ENCODE peak calls at places on chromosomes 12 and 14, in six cellular contexts. X is transverse colon, G is tibial artery, P is GM12865, K is IMR-90, B is pancreas. R is an unnamed sample.

GRCh38 chr12:69415471-69416275 is 54.5 kb upstream of the FRS2 start:
- DNase-seq in G (peak), B (peak), P (peak), X (peak), K (peak), R (peak)

GRCh38 chr14:106506901-106507305 is 980.5 kb downstream of the TMEM121 start:
- DNase-seq in X (peak), K (no peak), B (no peak), G (no peak), P (no peak), R (no peak)

GRCh38 chr12:8905546-8905945 is 8.8 kb upstream of the PHC1 start:
- DNase-seq in P (no peak), B (no peak), K (no peak), G (no peak), X (no peak), R (no peak)

GRCh38 chr14:33062881-33063280 is 124.2 kb downstream of the NPAS3 start:
- DNase-seq in K (no peak), B (no peak), G (no peak), X (no peak), P (no peak), R (peak)

GRCh38 chr12:7374423-7375144 is 69.4 kb downstream of the CD163L1 start:
- DNase-seq in G (peak), X (peak), B (peak), P (peak), K (peak), R (peak)

GRCh38 chr14:53325176-53325806 is 172.2 kb upstream of the DDHD1 start:
- DNase-seq in G (no peak), X (no peak), P (peak), B (no peak), K (peak), R (no peak)

GRCh38 chr12:94644141-94644575 is 6.2 kb downstream of the TMCC3 start:
- DNase-seq in B (no peak), P (peak), X (peak), G (no peak), K (peak), R (peak)

GRCh38 chr12:52692253-52692652 is 11.1 kb downstream of the KRT77 start:
- DNase-seq in B (no peak), P (no peak), K (no peak), G (no peak), X (no peak), R (no peak)

GRCh38 chr12:57296291-57296690 is 45.3 kb upstream of the STAC3 start:
- DNase-seq in X (no peak), K (no peak), G (no peak), B (no peak), P (no peak), R (no peak)

GRCh38 chr14:67926821-67927220 is 107.2 kb downstream of the RAD51B start:
- DNase-seq in X (no peak), K (no peak), P (no peak), G (no peak), B (no peak), R (no peak)

GRCh38 chr12:51852404-51853137 is 4.1 kb upstream of the FIGNL2 start:
- DNase-seq in B (no peak), X (no peak), G (no peak), K (no peak), P (no peak), R (no peak)

GRCh38 chr12:124718052-124718451 is 145.6 kb downstream of the SCARB1 start:
- DNase-seq in G (no peak), K (no peak), X (no peak), B (no peak), P (no peak), R (no peak)

GRCh38 chr12:20946732-20947131 is 136.2 kb downstream of the SLCO1B3 start:
- DNase-seq in G (no peak), B (no peak), X (no peak), K (no peak), P (peak), R (peak)

GRCh38 chr14:32121948-32122347 is 44.8 kb downstream of the ARHGAP5 start:
- DNase-seq in B (no peak), K (peak), X (no peak), P (no peak), G (no peak), R (no peak)

GRCh38 chr12:12723681-12724420 is 6.7 kb downstream of the CDKN1B start:
- DNase-seq in K (peak), B (peak), X (peak), G (peak), P (peak), R (peak)

GRCh38 chr14:76055330-76055729 is 69.8 kb downstream of the IFT43 start:
- DNase-seq in K (no peak), P (peak), G (no peak), B (no peak), X (no peak), R (no peak)

GRCh38 chr14:61323970-61324369 is 2.6 kb downstream of the PRKCH start:
- DNase-seq in X (no peak), K (no peak), P (no peak), G (no peak), B (no peak), R (no peak)

GRCh38 chr12:93860659-93861373 is 183.6 kb downstream of the CRADD start:
- DNase-seq in B (no peak), P (peak), X (no peak), G (no peak), K (no peak), R (peak)

GRCh38 chr12:30047499-30048262 is 263.9 kb upstream of the TMTC1 start:
- DNase-seq in B (no peak), G (no peak), K (peak), P (no peak), X (no peak), R (peak)

GRCh38 chr14:99261916-99262787 is 9.8 kb downstream of the BCL11B start:
- DNase-seq in X (peak), K (no peak), G (no peak), B (no peak), P (no peak), R (no peak)

GRCh38 chr12:46380397-46380796 is 7.8 kb upstream of the SLC38A2 start:
- DNase-seq in B (no peak), G (no peak), K (no peak), X (no peak), P (no peak), R (no peak)

GRCh38 chr14:74480051-74480450 is 13.1 kb downstream of the NPC2 start:
- DNase-seq in P (no peak), G (no peak), B (no peak), X (no peak), K (peak), R (no peak)

GRCh38 chr14:93207468-93208308 is 632 bp downstream of the UBR7 start:
- DNase-seq in G (no peak), P (peak), B (peak), X (no peak), K (peak), R (peak)

GRCh38 chr14:78767436-78767835 is 597.3 kb downstream of the NRXN3 start:
- DNase-seq in X (no peak), K (no peak), P (no peak), B (no peak), G (no peak), R (no peak)

GRCh38 chr14:83467811-83468210 is 1934.2 kb upstream of the SEL1L start:
- DNase-seq in P (no peak), B (no peak), G (no peak), X (no peak), K (peak), R (peak)

GRCh38 chr14:54440037-54440436 is 1.1 kb downstream of the CNIH1 start:
- DNase-seq in X (no peak), P (no peak), G (no peak), B (no peak), K (peak), R (peak)

GRCh38 chr12:103973909-103974308 is 8.2 kb downstream of the TDG start:
- DNase-seq in X (no peak), P (no peak), G (no peak), K (no peak), B (no peak), R (no peak)

GRCh38 chr14:88168498-88169165 is 154.4 kb downstream of the KCNK10 start:
- DNase-seq in K (peak), G (no peak), X (peak), B (peak), P (peak), R (peak)

GRCh38 chr12:94266390-94266789 is 118.0 kb downstream of the PLXNC1 start:
- DNase-seq in P (no peak), G (no peak), B (no peak), X (no peak), K (no peak), R (no peak)

GRCh38 chr12:91001306-91001705 is 3.5 kb downstream of the EPYC start:
- DNase-seq in B (no peak), G (no peak), P (no peak), K (no peak), X (no peak), R (no peak)

GRCh38 chr12:12718853-12719252 is 1.7 kb downstream of the CDKN1B start:
- DNase-seq in B (no peak), G (no peak), K (peak), P (no peak), X (no peak), R (peak)

GRCh38 chr12:64584173-64584555 is 26.1 kb upstream of the RASSF3 start:
- DNase-seq in X (no peak), P (no peak), B (no peak), G (no peak), K (no peak), R (no peak)

GRCh38 chr14:100140452-100141132 is 18.9 kb downstream of the DEGS2 start:
- DNase-seq in X (no peak), P (no peak), K (peak), B (no peak), G (no peak), R (peak)

GRCh38 chr12:2198088-2198501 is 145.3 kb downstream of the CACNA1C start:
- DNase-seq in K (peak), B (no peak), X (no peak), G (no peak), P (no peak), R (peak)

GRCh38 chr12:105555556-105555973 is 225.1 kb downstream of the C12orf75 start:
- DNase-seq in G (no peak), X (no peak), P (no peak), K (no peak), B (no peak), R (no peak)

GRCh38 chr12:57461326-57461903 is 1.8 kb downstream of the GLI1 start:
- DNase-seq in X (peak), P (no peak), B (no peak), K (peak), G (peak), R (peak)

GRCh38 chr14:34187061-34187460 is 236.2 kb upstream of the EGLN3 start:
- DNase-seq in G (no peak), B (no peak), X (no peak), P (no peak), K (no peak), R (no peak)

GRCh38 chr12:71999795-72000194 is 61.1 kb downstream of the TPH2 start:
- DNase-seq in K (no peak), G (no peak), P (no peak), B (no peak), X (no peak), R (no peak)

GRCh38 chr12:34033628-34034296 is 11.5 kb downstream of the ALG10 start:
- DNase-seq in X (no peak), G (no peak), B (no peak), K (peak), P (peak), R (peak)

GRCh38 chr14:76498976-76499375 is 123.0 kb downstream of the ESRRB start:
- DNase-seq in G (no peak), X (no peak), P (no peak), K (no peak), B (no peak), R (no peak)

GRCh38 chr12:3613641-3614180 is 122.7 kb downstream of the PRMT8 start:
- DNase-seq in B (no peak), G (no peak), K (no peak), P (no peak), X (no peak), R (no peak)

GRCh38 chr12:3614806-3615466 is 123.9 kb downstream of the PRMT8 start:
- DNase-seq in P (no peak), K (no peak), B (no peak), G (no peak), X (no peak), R (no peak)

GRCh38 chr12:3617565-3617964 is 126.6 kb downstream of the PRMT8 start:
- DNase-seq in P (no peak), G (no peak), X (no peak), K (no peak), B (no peak), R (no peak)

GRCh38 chr12:3611853-3612703 is 121.1 kb downstream of the PRMT8 start:
- DNase-seq in X (no peak), G (no peak), B (no peak), P (no peak), K (no peak), R (no peak)

GRCh38 chr12:3615862-3616261 is 124.9 kb downstream of the PRMT8 start:
- DNase-seq in G (no peak), X (no peak), K (no peak), B (no peak), P (no peak), R (no peak)
- H3K4me3 ChIP-seq in G (no peak), X (no peak), K (no peak), B (no peak), P (no peak), R (no peak)

GRCh38 chr14:85534435-85534834 is 4.5 kb downstream of the FLRT2 start:
- DNase-seq in B (no peak), G (no peak), X (no peak), K (peak), P (no peak), R (no peak)

GRCh38 chr14:85532981-85533820 is 3.3 kb downstream of the FLRT2 start:
- DNase-seq in K (peak), P (no peak), G (peak), B (peak), X (no peak), R (peak)

GRCh38 chr14:85532570-85532969 is 2.6 kb downstream of the FLRT2 start:
- DNase-seq in X (no peak), B (no peak), P (no peak), G (no peak), K (no peak), R (no peak)

GRCh38 chr14:85534914-85535313 is 5.0 kb downstream of the FLRT2 start:
- DNase-seq in X (no peak), G (no peak), B (no peak), K (no peak), P (no peak), R (no peak)

GRCh38 chr14:85533821-85534271 is 3.9 kb downstream of the FLRT2 start:
- DNase-seq in X (no peak), P (no peak), G (no peak), B (no peak), K (peak), R (peak)
- TF ChIP-seq CTCF in X (no peak), P (no peak), G (no peak), B (no peak), K (no peak), R (no peak)

DNA sequence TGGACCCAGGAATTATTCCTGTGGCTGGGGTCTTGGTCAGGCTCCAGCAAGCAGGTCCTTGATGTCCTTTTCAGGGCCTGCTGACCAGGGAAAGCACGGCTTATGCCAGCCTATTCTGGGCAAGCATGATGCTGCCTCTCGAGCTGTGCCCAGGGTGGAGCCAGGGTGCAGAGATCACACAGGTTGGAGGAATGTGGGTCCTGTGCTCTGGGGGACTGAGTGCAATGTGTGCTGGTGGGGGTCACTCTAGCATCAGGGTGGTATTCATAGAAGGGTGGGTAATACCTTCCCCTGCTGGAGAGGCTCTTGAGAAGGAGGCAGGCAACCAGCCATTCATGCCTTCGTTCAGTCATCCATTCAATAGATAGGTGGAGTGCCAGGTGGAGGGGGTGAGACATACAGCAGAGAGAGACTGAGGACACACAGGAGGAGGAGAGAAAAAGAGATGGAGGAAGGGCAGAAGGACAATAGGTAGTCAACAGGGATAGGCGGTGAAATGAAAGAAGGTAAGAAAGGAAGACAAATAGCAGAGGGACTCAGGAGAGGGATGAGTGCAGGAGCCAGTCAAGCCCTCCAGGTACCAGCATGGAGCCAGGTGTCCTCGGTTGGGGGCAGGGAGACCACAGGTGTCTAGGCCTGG is 5.1 kb upstream of the ZNF385A start:
- DNase-seq in P (no peak), K (no peak), G (no peak), B (no peak), X (no peak), R (no peak)
- H3K4me3 ChIP-seq in P (no peak), K (no peak), G (no peak), B (no peak), X (no peak), R (no peak)

DNA sequence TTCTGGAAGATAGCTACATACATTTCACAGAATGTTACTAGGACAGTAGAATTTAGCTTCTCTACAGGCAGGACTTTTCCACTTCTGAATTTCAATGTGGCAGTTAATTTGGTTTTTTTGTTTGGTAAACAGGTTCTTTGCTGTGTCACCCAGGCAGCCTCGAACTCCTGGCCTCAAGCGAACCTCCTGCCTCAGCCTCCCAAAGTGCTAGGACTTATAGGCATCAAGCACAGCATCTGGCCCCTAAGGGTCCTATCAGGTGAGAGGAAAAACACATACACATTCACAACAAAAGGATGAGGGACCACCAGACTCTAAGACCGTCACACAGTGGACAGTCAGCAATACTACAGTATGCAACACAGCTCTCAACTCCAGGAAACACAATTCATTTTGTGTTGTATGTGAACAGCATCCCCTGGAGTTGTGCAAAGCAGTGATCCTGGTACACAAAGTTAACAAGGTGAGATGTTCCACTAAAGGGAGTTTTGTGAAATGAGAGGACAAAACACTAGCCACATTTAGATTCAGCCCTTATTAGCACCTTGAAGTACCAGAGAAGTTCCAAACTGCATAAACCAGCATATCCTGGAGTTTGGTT is 6.9 kb downstream of the ATP2B1 start:
- DNase-seq in B (no peak), X (no peak), G (no peak), K (no peak), P (peak), R (no peak)
- TF ChIP-seq CTCF in B (no peak), X (no peak), G (no peak), K (no peak), P (peak), R (no peak)

GRCh38 chr12:116539905-116540482 is 19.2 kb upstream of the MAP1LC3B2 start:
- DNase-seq in B (peak), P (peak), X (peak), G (no peak), K (peak), R (peak)
- H3K4me3 ChIP-seq in B (no peak), P (no peak), X (no peak), G (no peak), K (no peak), R (no peak)

DNA sequence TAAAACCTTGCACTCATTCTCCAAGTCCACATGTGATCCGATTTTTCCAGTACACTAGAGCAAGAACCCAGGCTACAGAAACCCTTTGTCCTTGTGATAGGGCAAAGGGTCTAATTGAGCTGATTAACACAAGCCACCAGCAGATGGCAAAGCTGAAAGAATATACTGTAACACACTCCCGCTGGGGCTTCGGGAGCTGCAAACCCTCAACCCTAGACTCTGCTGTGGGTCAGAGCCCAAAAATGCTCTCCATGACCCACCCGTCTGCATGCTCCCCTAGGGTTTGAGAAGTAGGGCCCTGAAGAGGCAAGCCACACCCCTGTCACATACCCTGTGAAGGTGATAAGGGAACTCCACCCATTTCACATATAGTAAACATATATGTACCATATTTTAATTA is 33.6 kb upstream of the PCNX1 start:
- DNase-seq in P (peak), X (no peak), G (no peak), K (no peak), B (no peak), R (no peak)
- TF ChIP-seq CTCF in P (no peak), X (no peak), G (peak), K (no peak), B (no peak), R (no peak)

DNA sequence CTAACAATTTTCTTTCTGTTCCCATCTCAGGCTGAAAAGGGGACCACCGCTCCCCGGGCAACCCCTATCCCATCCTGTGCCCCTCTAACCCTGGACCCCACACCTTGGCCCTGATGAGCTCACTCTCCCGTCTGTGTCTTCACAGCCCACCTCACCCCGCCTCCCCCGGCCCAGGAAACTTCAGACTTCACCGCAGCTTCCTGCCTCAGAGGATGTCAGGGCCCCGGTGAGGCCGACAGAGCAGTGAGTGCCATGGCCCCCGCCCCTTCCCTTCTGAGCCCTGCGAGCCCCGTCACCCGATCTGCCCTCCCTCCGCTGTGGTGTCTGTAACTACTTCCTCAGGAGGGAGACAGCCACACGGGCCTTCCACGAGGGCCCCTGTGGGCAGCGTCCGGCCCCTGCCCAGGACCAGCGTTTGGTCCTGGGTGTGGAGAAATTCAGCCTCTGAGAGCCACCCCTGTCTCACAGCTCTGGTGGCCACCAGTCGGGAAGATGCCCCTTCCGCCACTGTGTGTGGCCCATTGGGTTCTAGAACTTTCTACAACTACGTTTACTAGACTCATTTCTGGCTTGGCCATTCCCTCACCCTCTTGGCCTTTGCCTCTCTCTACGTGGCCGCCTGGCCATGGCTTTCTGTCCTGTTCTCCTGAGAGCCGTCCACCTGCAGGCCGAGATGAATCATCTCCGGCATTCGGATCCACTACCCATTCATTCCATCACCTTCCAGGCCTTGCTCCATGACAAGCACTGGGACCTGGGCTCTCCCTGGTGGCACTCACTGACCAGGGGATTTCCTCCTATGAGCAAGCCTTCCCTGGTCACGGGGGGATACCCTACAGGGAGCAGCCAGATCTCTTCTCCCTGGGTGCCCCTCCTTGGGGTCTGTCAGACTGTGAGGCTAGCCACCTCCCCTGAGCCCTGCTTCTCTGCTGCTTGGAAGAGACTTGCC is 3.4 kb downstream of the RHOF start:
- DNase-seq in K (peak), B (no peak), G (peak), X (peak), P (peak), R (no peak)
- H3K4me3 ChIP-seq in K (no peak), B (no peak), G (no peak), X (no peak), P (peak), R (no peak)